ENCODE peak calls at places on chromosomes 1 and 21, in four cellular contexts. H, W, Z and X are unnamed samples. For H3K36me3, the result is how much of the 10 kb centered on the place peaks cover.

GRCh38 chr1:201019321-201019977 is 4.1 kb downstream of the KIF21B start:
- DNase-seq in W (peak), Z (no peak), H (peak), X (peak)

GRCh38 chr21:45947296-45947695 is 34.3 kb upstream of the COL6A1 start:
- DNase-seq in H (no peak), W (no peak), Z (no peak), X (no peak)

GRCh38 chr1:94048413-94049164 is 72.4 kb downstream of the ABCA4 start:
- DNase-seq in W (no peak), H (peak), Z (no peak), X (no peak)

GRCh38 chr1:87706198-87706597 is 377.5 kb downstream of the LMO4 start:
- DNase-seq in W (no peak), Z (no peak), H (no peak), X (no peak)

GRCh38 chr1:218368686-218369085 is 23.6 kb downstream of the TGFB2 start:
- DNase-seq in W (no peak), H (no peak), Z (no peak), X (no peak)

GRCh38 chr1:92949937-92950817 is 11.1 kb downstream of the DIPK1A start:
- DNase-seq in W (no peak), Z (no peak), H (peak), X (peak)

GRCh38 chr1:93701619-93702018 is 20.0 kb upstream of the BCAR3 start:
- DNase-seq in W (no peak), H (peak), Z (no peak), X (peak)

GRCh38 chr21:15437873-15438272 is 291.9 kb upstream of the USP25 start:
- DNase-seq in W (no peak), Z (no peak), H (peak), X (no peak)

GRCh38 chr1:23276531-23276930 is 59.2 kb upstream of the HTR1D start:
- DNase-seq in W (no peak), H (no peak), Z (no peak), X (no peak)

GRCh38 chr1:21585037-21585436 is 75.8 kb downstream of the ALPL start:
- DNase-seq in H (no peak), Z (no peak), W (no peak), X (peak)

GRCh38 chr1:209427811-209428210 is 155.7 kb upstream of the CAMK1G start:
- DNase-seq in Z (no peak), H (no peak), W (no peak), X (peak)

GRCh38 chr1:155979525-155980343 is 1.4 kb upstream of the ARHGEF2 start:
- DNase-seq in W (no peak), H (no peak), Z (peak), X (no peak)

GRCh38 chr1:64476251-64476952 is 6.5 kb downstream of the CACHD1 start:
- DNase-seq in Z (peak), W (no peak), H (peak), X (peak)

GRCh38 chr1:109228167-109228566 is 14.4 kb downstream of the SARS1 start:
- DNase-seq in H (no peak), Z (no peak), W (no peak), X (no peak)

GRCh38 chr1:109225248-109226077 is 11.7 kb downstream of the SARS1 start:
- DNase-seq in W (no peak), Z (no peak), H (no peak), X (no peak)

GRCh38 chr1:109231085-109231484 is 17.4 kb downstream of the SARS1 start:
- DNase-seq in H (no peak), W (no peak), Z (no peak), X (no peak)

GRCh38 chr1:109226078-109226445 is 12.3 kb downstream of the SARS1 start:
- DNase-seq in Z (no peak), W (no peak), H (no peak), X (peak)

DNA sequence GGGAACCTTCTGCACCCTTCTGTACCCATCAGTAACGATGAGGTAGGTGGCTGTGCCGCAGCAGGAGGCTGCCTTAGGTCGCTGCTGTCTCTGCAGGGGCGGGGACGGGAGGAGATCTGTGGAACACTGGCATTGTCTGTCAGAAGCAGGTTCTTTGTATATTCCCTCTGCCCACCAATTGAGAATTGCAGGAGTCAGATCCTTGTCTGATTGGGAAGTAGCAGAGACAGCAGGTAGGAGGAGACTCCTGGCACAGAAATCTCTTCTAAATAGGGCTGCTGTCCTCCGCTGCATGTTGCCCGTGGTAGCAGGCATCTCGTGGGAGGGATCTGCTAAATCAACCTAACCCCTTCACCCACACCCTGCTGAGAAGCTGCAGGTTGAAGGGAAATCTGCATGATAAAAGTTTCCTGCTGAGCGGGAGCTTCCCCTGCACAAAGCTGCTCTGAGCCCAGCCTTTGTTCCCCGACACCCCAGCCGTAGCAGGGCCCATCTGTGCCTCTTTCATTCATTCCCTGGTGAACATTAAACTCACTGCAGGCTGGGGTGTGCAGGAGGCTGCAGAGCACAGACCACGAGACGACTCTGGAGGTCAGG is 15.9 kb downstream of the SARS1 start:
- DNase-seq in W (no peak), Z (no peak), H (no peak), X (no peak)
- H3K36me3 ChIP-seq in W (under half), Z (under half), H (under half), X (under half)

DNA sequence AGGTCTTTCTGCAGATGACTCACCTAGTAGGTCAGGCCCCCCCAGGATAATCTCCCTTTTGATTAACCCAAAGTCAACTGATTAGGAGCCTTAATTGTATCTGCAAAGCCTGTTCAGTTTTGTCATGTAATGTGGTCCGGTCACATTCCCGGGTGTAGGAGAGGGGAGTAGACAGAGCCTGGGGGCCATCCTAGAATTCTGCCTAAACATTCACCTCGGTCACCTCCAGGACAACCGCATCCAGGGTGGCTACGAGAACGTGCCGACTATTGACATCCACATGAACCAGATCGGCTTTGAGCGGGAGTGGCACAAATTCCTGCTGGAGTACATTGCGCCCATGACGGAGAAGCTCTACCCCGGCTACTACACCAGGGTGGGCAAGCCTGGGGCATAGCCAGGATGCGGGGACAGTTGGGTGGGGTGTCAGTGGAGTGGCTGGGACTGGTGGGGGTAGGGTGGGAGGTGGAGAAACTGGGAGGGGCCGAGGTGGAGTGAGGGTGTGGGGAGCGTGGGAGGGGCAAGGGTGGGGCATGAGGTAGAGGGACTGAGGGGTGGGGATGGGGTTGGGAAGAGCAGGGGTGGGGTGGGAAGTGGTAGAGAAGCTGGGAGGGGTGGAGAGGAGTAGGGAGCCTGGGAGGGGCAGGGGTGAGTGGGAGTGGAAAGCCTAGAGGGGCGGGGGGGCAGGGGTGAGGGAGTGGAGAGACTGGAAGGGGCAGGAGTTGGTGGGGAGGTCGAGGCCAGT is 9.6 kb upstream of the MFN2 start:
- DNase-seq in W (no peak), Z (no peak), H (no peak), X (no peak)
- H3K36me3 ChIP-seq in W (under half), Z (under half), H (under half), X (under half)

DNA sequence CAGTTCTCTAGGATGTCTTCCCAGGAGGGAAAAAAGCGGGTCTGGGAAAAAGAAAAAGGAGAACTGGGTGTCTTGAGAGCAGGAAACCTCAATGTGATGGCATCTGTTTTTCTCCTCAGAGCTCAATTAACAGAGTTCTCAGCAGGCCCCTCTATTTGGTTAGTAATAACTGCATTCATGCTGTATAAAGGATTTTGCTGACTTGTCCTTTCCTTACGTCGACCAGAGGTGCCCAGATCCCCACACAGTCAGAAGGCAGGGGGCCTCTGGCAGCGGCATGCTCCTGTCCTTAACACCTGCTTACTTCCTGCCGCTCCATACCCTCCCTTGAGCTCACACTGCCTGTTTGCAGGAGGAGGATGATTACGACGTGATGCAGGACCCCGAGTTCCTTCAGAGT is 12.3 kb downstream of the PSMD4 start:
- DNase-seq in W (no peak), Z (no peak), H (no peak), X (no peak)
- H3K36me3 ChIP-seq in W (half or more), Z (under half), H (under half), X (under half)

DNA sequence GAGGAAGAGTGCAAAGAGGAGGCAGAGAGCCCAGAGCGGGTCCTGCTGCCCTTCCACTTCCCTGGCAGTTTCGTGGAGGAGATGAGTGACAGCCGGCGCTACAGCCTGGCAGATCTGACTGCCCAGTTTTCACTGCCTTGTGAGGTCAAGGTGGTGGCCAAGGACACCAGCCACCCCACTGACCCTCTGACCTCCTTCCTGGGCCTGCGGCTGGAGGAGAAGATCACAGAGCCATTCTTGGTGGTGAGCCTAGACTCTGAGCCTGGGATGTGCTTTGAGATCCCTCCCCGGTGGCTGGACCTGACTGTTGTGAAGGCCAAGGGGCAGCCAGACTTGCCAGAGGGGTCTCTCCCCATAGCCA is 10.2 kb downstream of the THEMIS2 start:
- DNase-seq in Z (no peak), H (no peak), W (no peak), X (no peak)
- H3K36me3 ChIP-seq in Z (under half), H (under half), W (under half), X (under half)

DNA sequence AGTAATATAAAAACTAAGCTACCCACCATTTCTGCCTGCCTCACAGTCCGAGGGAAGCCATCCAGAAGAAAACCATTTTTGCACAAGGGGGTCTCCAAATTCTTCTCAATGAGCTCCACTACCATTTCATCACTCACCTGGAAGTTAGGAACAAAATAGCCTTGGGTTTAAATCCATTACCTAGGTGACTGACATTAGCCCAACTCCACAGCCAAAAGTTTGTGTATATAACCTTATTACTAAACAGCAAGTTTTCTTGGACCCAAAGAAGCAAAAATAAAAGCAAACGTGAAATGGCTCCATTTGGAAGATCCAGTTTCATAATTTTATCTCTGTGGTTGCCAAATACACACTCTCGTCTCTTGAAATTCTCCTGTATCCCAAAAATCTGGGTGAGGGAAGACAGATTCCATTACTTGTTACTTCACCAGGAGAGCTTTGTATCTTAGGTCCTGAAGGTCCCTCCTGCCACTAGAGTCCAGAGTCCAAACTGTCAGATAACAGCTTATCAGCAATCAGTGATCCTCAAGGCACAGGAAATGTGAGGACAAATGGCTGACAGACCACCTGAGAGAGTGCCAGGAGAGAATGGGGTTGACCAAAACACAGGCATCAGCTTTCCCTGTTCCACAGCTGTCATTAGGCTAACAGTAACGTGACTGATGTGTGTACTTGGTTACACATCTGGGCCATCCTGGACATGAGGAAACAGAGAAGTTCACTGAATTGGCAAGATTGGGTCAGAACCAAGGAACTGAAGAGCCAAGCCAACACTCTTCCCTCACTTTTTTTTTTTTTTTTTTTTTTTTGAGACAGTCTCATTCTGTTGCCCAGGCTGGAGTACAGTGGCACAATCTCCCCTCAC is 14.9 kb downstream of the AK2 start:
- DNase-seq in H (no peak), W (no peak), Z (no peak), X (no peak)
- H3K36me3 ChIP-seq in H (under half), W (under half), Z (under half), X (under half)

DNA sequence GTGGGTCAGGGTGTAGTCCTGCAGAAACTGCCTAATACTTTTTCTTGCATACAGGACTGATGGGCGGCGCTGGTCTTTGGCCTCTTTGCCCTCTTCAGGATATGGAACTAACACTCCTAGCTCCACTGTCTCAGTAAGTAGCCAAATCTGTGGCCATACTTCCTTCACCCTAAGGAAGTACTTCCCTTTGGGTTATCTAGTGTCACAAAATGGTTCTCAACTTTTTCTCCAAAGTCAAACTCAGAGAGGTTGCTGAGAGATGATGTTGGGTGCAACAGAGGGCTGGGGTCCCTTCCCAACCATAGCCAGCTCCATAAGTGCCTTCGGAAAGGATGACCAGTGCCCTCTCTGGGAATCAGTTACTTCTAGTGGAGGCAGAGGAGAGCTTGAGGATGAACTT is 129.7 kb downstream of the PIK3R3 start:
- DNase-seq in H (no peak), Z (no peak), W (peak), X (no peak)
- H3K36me3 ChIP-seq in H (under half), Z (under half), W (under half), X (under half)